ENCODE peak calls at places on chromosomes 4 and X, in five cellular contexts. E is hepatocyte, K is mesendoderm, D is mucosa of descending colon, N is fibroblast of lung. W is an unnamed sample.

GRCh38 chrX:108537005-108537404 is 97.4 kb downstream of the COL4A5 start:
- DNase-seq in E (peak; percentile 50), K (peak; percentile 47), D (no peak), N (peak; percentile 19), W (peak; percentile 7)

GRCh38 chr4:165204462-165204830 is 2.9 kb upstream of the KLHL2 start:
- DNase-seq in E (no peak), K (no peak), D (no peak), N (peak; percentile 64), W (no peak)

GRCh38 chr4:148089624-148090023 is 352.6 kb downstream of the NR3C2 start:
- DNase-seq in E (no peak), K (no peak), D (no peak), N (no peak), W (no peak)

GRCh38 chrX:149493567-149494562 is 11.2 kb downstream of the IDS start:
- DNase-seq in E (no peak), K (peak; percentile 51), D (peak; percentile 41), N (no peak), W (no peak)

GRCh38 chr4:88110826-88111225 is 47.6 kb downstream of the ABCG2 start:
- DNase-seq in E (no peak), K (no peak), D (no peak), N (peak; percentile 20), W (no peak)

GRCh38 chr4:16705341-16705740 is 193.1 kb downstream of the LDB2 start:
- DNase-seq in E (no peak), K (peak; percentile 46), D (no peak), N (no peak), W (peak; percentile 38)

GRCh38 chr4:175776217-175776616 is 35.8 kb downstream of the GPM6A start:
- DNase-seq in E (no peak), K (peak; percentile 36), D (no peak), N (peak; percentile 47), W (no peak)

GRCh38 chr4:4969298-4969697 is 50.0 kb downstream of the CYTL1 start:
- DNase-seq in E (no peak), K (no peak), D (no peak), N (peak; percentile 6), W (no peak)

GRCh38 chrX:24245201-24245600 is 68.7 kb downstream of the SUPT20HL2 start:
- DNase-seq in E (peak; percentile 61), K (peak; percentile 88), D (no peak), N (peak; percentile 71), W (peak; percentile 57)

GRCh38 chrX:1598021-1598875 is 6.8 kb downstream of the AKAP17A start:
- DNase-seq in E (no peak), K (no peak), D (no peak), N (no peak), W (peak; percentile 39)

GRCh38 chrX:1597345-1598020 is 6.1 kb downstream of the AKAP17A start:
- DNase-seq in E (no peak), K (no peak), D (no peak), N (no peak), W (no peak)

GRCh38 chrX:1595711-1596060 is 4.3 kb downstream of the AKAP17A start:
- DNase-seq in E (no peak), K (no peak), D (no peak), N (no peak), W (no peak)

GRCh38 chrX:1598876-1599790 is 7.7 kb downstream of the AKAP17A start:
- DNase-seq in E (no peak), K (no peak), D (no peak), N (no peak), W (no peak)

DNA sequence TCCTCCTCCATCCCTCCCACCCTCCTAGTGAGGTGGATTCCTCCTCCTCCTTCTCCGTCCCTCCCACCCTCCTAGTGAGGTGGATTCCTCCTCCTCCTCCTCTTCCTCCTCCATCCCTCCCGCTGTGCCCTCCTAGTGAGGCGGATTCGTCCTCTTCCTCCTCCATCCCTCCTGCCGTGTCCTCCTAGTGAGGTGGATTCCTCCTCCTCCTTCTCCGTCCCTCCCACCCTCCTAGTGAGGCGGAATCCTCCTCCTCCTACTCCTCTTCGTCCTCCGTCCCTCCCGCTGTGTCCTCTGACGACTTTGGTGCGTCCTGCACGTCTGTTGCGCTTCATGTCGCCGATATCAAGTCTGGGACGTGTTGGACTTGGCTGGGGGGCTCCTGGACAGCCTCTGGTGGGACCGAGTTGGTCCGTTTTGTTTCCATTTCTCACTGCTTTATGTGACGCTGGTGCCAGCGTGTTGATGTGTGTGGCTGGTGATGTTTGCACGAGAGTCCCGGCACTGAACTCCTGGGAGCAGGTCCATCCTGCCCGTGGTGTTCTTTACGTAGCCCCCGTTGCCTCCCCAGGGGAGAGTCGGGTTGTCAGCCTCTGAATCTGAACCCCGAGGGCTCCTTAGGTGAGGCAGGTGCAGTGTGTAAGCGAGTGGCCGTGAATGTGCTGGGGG is 5.4 kb downstream of the AKAP17A start:
- DNase-seq in E (no peak), K (no peak), D (peak; percentile 14), N (no peak), W (no peak)
- H3K36me3 ChIP-seq in E (no peaks in the 10 kb centered on the region), K (peaks cover 18% of the 10 kb centered on the region), D (peaks cover 33% of the 10 kb centered on the region), N (peaks cover 44% of the 10 kb centered on the region), W (peaks cover 75% of the 10 kb centered on the region)

GRCh38 chr4:2262145-2262943 is 435 bp upstream of the MXD4 start:
- DNase-seq in E (peak; percentile 100), K (peak; percentile 100), D (peak; percentile 99), N (peak; percentile 100), W (peak; percentile 99)

GRCh38 chr4:2262944-2263250 is 988 bp upstream of the MXD4 start:
- DNase-seq in E (no peak), K (no peak), D (no peak), N (no peak), W (no peak)

GRCh38 chr4:2261110-2261852 is 628 bp downstream of the MXD4 start:
- DNase-seq in E (peak; percentile 83), K (peak; percentile 53), D (peak; percentile 77), N (peak; percentile 33), W (no peak)

GRCh38 chr4:2260336-2261109 is 1.4 kb downstream of the MXD4 start:
- DNase-seq in E (no peak), K (no peak), D (peak; percentile 39), N (no peak), W (no peak)

GRCh38 chr4:2261853-2262144 is at the start of gene MXD4:
- DNase-seq in E (no peak), K (no peak), D (no peak), N (no peak), W (no peak)
- H3K4me1 ChIP-seq in E (peaks cover 19% of the 10 kb centered on the region), K (no peaks in the 10 kb centered on the region), D (peaks cover 25% of the 10 kb centered on the region), N (peaks cover 14% of the 10 kb centered on the region), W (no peaks in the 10 kb centered on the region)

GRCh38 chr4:26424838-26425237 is 65.4 kb downstream of the CCKAR start:
- DNase-seq in E (no peak), K (no peak), D (no peak), N (no peak), W (no peak)
- H3K36me3 ChIP-seq in E (no peaks in the 10 kb centered on the region), K (no peaks in the 10 kb centered on the region), D (no peaks in the 10 kb centered on the region), N (peaks cover 3% of the 10 kb centered on the region), W (peaks cover 75% of the 10 kb centered on the region)

DNA sequence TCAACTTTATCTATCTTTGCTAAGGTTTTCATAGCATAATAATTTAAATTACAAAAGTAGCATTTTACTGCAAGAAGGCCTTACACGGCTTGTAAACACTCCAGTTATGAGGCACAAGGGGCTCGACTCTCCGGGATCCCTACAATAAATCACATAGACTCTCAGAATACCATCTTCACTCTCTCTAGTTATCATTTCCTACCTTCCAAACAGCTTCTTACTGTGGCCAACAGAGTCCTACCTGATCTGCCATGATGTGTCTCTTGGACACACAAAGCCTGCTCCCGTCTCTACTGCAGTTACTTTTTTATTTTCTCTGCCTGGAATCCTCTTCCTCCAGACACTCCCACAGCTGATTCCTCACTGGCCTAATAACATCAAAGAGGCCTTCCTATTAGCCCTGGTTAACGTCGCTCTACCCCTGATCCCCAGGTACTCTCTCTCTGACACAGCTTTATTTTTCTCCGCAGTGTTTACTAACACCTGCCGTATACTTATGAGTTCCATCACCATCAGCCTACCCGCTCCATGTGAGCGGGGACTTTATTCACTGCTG is 559.6 kb upstream of the DIPK2B start:
- DNase-seq in E (no peak), K (no peak), D (no peak), N (no peak), W (no peak)
- H3K4me1 ChIP-seq in E (peaks cover 8% of the 10 kb centered on the region), K (no peaks in the 10 kb centered on the region), D (peaks cover 7% of the 10 kb centered on the region), N (peaks cover 18% of the 10 kb centered on the region), W (no peaks in the 10 kb centered on the region)

GRCh38 chrX:139120760-139121159 is 409.2 kb upstream of the FGF13 start:
- DNase-seq in E (peak; percentile 5), K (no peak), D (no peak), N (peak; percentile 88), W (no peak)
- H3K36me3 ChIP-seq in E (no peaks in the 10 kb centered on the region), K (no peaks in the 10 kb centered on the region), D (no peaks in the 10 kb centered on the region), N (no peaks in the 10 kb centered on the region), W (no peaks in the 10 kb centered on the region)

W was measured in SJCRH30.